ENCODE peak calls at places on chromosome 1, in seven cellular contexts. L, M, K, H, U, I and R are unnamed samples.

GRCh38 chr1:3688836-3689750 is 36.8 kb downstream of the TP73 start:
- DNase-seq in L (no peak), K (no peak), I (no peak), H (no peak), M (no peak), U (no peak), R (no peak)

GRCh38 chr1:62727656-62728396 is 39.6 kb upstream of the DOCK7 start:
- DNase-seq in L (no peak), H (peak; percentile 39), I (no peak), K (no peak), U (no peak), M (no peak), R (no peak)

GRCh38 chr1:159953866-159954515 is at the start of gene SLAMF9:
- DNase-seq in H (no peak), K (no peak), U (peak; percentile 17), L (no peak), M (no peak), I (peak; percentile 58), R (peak; percentile 72)

GRCh38 chr1:41657679-41658078 is 173.2 kb upstream of the EDN2 start:
- DNase-seq in I (no peak), U (no peak), M (no peak), K (no peak), L (no peak), H (no peak), R (no peak)

GRCh38 chr1:36865080-36865900 is 169.0 kb downstream of the GRIK3 start:
- DNase-seq in U (no peak), I (no peak), M (no peak), H (no peak), K (no peak), L (no peak), R (no peak)

GRCh38 chr1:20932437-20932977 is 145.4 kb upstream of the HP1BP3 start:
- DNase-seq in M (peak; percentile 53), K (no peak), H (no peak), L (no peak), U (peak; percentile 33), I (no peak), R (no peak)

GRCh38 chr1:26700711-26701110 is 4.9 kb downstream of the ARID1A start:
- DNase-seq in I (no peak), L (no peak), K (no peak), M (no peak), U (no peak), H (no peak), R (no peak)

GRCh38 chr1:156129687-156130577 is 15.4 kb downstream of the LMNA start:
- DNase-seq in L (peak; percentile 71), U (peak; percentile 81), K (peak; percentile 92), M (peak; percentile 75), I (peak; percentile 98), H (peak; percentile 81), R (peak; percentile 82)

GRCh38 chr1:192763243-192763642 is 45.6 kb upstream of the RGS2 start:
- DNase-seq in K (no peak), H (no peak), U (no peak), M (no peak), L (no peak), I (peak; percentile 26), R (no peak)

GRCh38 chr1:81802601-81803422 is 2.1 kb downstream of the ADGRL2 start:
- DNase-seq in U (no peak), L (no peak), H (peak; percentile 76), I (peak; percentile 73), K (peak; percentile 81), M (no peak), R (no peak)

GRCh38 chr1:14778882-14779594 is 180.6 kb downstream of the KAZN start:
- DNase-seq in K (no peak), M (peak; percentile 3), L (peak; percentile 2), I (peak; percentile 2), H (peak; percentile 84), U (peak; percentile 88), R (no peak)

GRCh38 chr1:32753532-32754281 is 51.1 kb upstream of the SYNC start:
- DNase-seq in M (peak; percentile 10), U (peak; percentile 60), L (peak; percentile 66), H (peak; percentile 98), K (peak; percentile 90), I (peak; percentile 39), R (no peak)

GRCh38 chr1:20871419-20871818 is 84.3 kb upstream of the HP1BP3 start:
- DNase-seq in L (no peak), H (no peak), K (no peak), M (no peak), I (no peak), U (no peak), R (no peak)

GRCh38 chr1:212884592-212884991 is 26.5 kb downstream of the FLVCR1 start:
- DNase-seq in U (no peak), I (no peak), M (no peak), L (no peak), H (no peak), K (no peak), R (no peak)

GRCh38 chr1:160144921-160145320 is 6.5 kb upstream of the ATP1A4 start:
- DNase-seq in K (no peak), I (no peak), U (no peak), H (peak; percentile 18), M (no peak), L (no peak), R (no peak)

GRCh38 chr1:24870551-24871195 is 59.4 kb downstream of the RUNX3 start:
- DNase-seq in M (no peak), I (no peak), U (no peak), K (peak; percentile 62), L (no peak), H (no peak), R (no peak)

GRCh38 chr1:153343811-153344717 is 4.6 kb downstream of the PGLYRP4 start:
- DNase-seq in I (no peak), H (no peak), L (no peak), U (no peak), M (no peak), K (peak; percentile 34), R (no peak)

GRCh38 chr1:169288011-169288414 is 79.6 kb downstream of the NME7 start:
- DNase-seq in H (no peak), K (no peak), I (peak; percentile 63), L (no peak), U (no peak), M (no peak), R (no peak)

GRCh38 chr1:92081031-92081430 is 886 bp downstream of the BTBD8 start:
- DNase-seq in L (no peak), H (no peak), M (no peak), K (no peak), U (peak; percentile 6), I (no peak), R (no peak)

GRCh38 chr1:25748531-25749205 is 51.3 kb upstream of the SELENON start:
- DNase-seq in I (no peak), H (no peak), U (no peak), L (no peak), M (no peak), K (no peak), R (no peak)

GRCh38 chr1:64933296-64934070 is 32.9 kb downstream of the JAK1 start:
- DNase-seq in K (no peak), H (no peak), U (peak; percentile 18), I (peak; percentile 99), M (peak; percentile 57), L (no peak), R (peak; percentile 78)

GRCh38 chr1:207839083-207839413 is 71.9 kb downstream of the CD34 start:
- DNase-seq in U (no peak), M (no peak), L (no peak), I (no peak), K (no peak), H (no peak), R (no peak)

GRCh38 chr1:207841318-207841717 is 69.6 kb downstream of the CD34 start:
- DNase-seq in M (peak; percentile 32), U (peak; percentile 35), H (no peak), L (no peak), I (no peak), K (no peak), R (no peak)

GRCh38 chr1:207838156-207839082 is 72.5 kb downstream of the CD34 start:
- DNase-seq in M (no peak), U (no peak), H (no peak), I (no peak), L (no peak), K (no peak), R (no peak)

GRCh38 chr1:207841907-207842306 is 69.0 kb downstream of the CD34 start:
- DNase-seq in K (no peak), H (peak; percentile 42), I (no peak), M (no peak), L (no peak), U (no peak), R (no peak)

GRCh38 chr1:207840380-207840779 is 70.5 kb downstream of the CD34 start:
- DNase-seq in I (no peak), H (no peak), K (no peak), U (no peak), M (no peak), L (no peak), R (no peak)
- TF ChIP-seq CTCF in I (no peak), H (peak; percentile 9), K (no peak), U (no peak), M (no peak), L (no peak), R (no peak)

DNA sequence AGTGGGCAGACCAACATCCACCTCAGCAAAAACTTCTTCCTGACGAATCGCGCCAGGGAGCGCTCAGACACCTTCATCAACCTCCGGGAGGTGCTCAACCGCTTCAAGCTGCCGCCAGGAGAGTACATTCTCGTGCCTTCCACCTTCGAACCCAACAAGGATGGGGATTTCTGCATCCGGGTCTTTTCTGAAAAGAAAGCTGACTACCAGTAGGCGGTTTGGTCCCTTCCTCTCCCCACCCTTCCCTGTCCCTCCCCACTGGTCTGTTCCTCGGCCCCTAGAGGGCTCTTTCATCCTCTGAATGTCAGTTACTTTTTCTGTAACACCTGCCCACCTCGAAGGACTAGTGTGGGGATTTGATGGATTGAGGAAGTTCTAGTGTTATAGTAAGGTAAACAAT is 46.9 kb downstream of the CAPN2 start:
- DNase-seq in M (no peak), K (no peak), H (peak; percentile 14), L (no peak), I (no peak), U (no peak), R (no peak)
- TF ChIP-seq CTCF in M (no peak), K (no peak), H (peak; percentile 12), L (no peak), I (no peak), U (no peak), R (no peak)

GRCh38 chr1:2554621-2555387 is 1.4 kb upstream of the TNFRSF14 start:
- DNase-seq in M (peak; percentile 60), H (peak; percentile 64), L (peak; percentile 54), I (no peak), K (no peak), U (peak; percentile 65), R (no peak)
- TF ChIP-seq CTCF in M (peak; percentile 2), H (peak; percentile 56), L (peak; percentile 80), I (peak; percentile 45), K (peak; percentile 52), U (peak; percentile 59), R (peak; percentile 59)

GRCh38 chr1:164733070-164733469 is 174.1 kb downstream of the PBX1 start:
- DNase-seq in I (peak; percentile 85), M (no peak), K (no peak), L (no peak), U (peak; percentile 2), H (no peak), R (no peak)

GRCh38 chr1:164726235-164726634 is 167.3 kb downstream of the PBX1 start:
- DNase-seq in M (no peak), H (no peak), I (peak; percentile 96), K (no peak), L (no peak), U (no peak), R (no peak)

GRCh38 chr1:164731161-164731747 is 172.3 kb downstream of the PBX1 start:
- DNase-seq in L (no peak), M (no peak), I (no peak), K (no peak), U (no peak), H (no peak), R (no peak)

GRCh38 chr1:164725401-164725800 is 166.4 kb downstream of the PBX1 start:
- DNase-seq in K (no peak), U (no peak), I (peak; percentile 17), L (no peak), H (no peak), M (no peak), R (no peak)

GRCh38 chr1:164728719-164729118 is 169.7 kb downstream of the PBX1 start:
- DNase-seq in M (no peak), I (no peak), U (peak; percentile 4), H (no peak), L (no peak), K (no peak), R (no peak)
- TF ChIP-seq CTCF in M (no peak), I (no peak), U (no peak), H (no peak), L (no peak), K (no peak), R (no peak)